ENCODE peak calls at places on chromosomes 13 and 19, in six cellular contexts. V is fibroblast of lung, K is testis, W is heart right ventricle, L is heart left ventricle, F is aorta. Y is an unnamed sample.

GRCh38 chr13:67632590-67632989 is 402.5 kb upstream of the PCDH9 start:
- DNase-seq in K (no peak), F (no peak), L (no peak), V (peak; percentile 20), W (no peak), Y (no peak)

GRCh38 chr19:19531951-19532805 is 3.5 kb downstream of the YJEFN3 start:
- DNase-seq in F (peak; percentile 97), V (peak; percentile 33), L (peak; percentile 75), K (peak; percentile 90), W (peak; percentile 74), Y (peak; percentile 85)

GRCh38 chr19:30570194-30570593 is 198.0 kb downstream of the ZNF536 start:
- DNase-seq in W (no peak), F (no peak), V (no peak), L (no peak), K (no peak), Y (no peak)

GRCh38 chr19:33275933-33276619 is 26.3 kb downstream of the CEBPA start:
- DNase-seq in L (no peak), K (no peak), W (no peak), F (no peak), V (no peak), Y (no peak)

GRCh38 chr19:18967358-18968146 is 26.5 kb upstream of the HOMER3 start:
- DNase-seq in K (peak; percentile 42), L (peak; percentile 66), F (peak; percentile 80), W (peak; percentile 65), V (peak; percentile 53), Y (no peak)

GRCh38 chr19:32308436-32309077 is 36.9 kb upstream of the ZNF507 start:
- DNase-seq in W (no peak), V (no peak), L (no peak), F (no peak), K (no peak), Y (no peak)

GRCh38 chr13:23288564-23288963 is 107.8 kb downstream of the SGCG start:
- DNase-seq in F (no peak), V (no peak), K (no peak), L (no peak), W (no peak), Y (no peak)

GRCh38 chr13:30022796-30023195 is 172.4 kb upstream of the UBL3 start:
- DNase-seq in V (no peak), L (no peak), F (no peak), K (no peak), W (no peak), Y (no peak)

GRCh38 chr19:16895467-16896097 is 6.8 kb downstream of the F2RL3 start:
- DNase-seq in K (peak; percentile 72), V (no peak), L (no peak), W (no peak), F (no peak), Y (peak; percentile 87)

GRCh38 chr19:44712864-44713515 is 14.0 kb downstream of the CEACAM16 start:
- DNase-seq in V (no peak), L (no peak), F (no peak), K (no peak), W (no peak), Y (no peak)

GRCh38 chr19:18340990-18341868 is 831 bp downstream of the PGPEP1 start:
- DNase-seq in L (peak; percentile 60), F (peak; percentile 88), K (peak; percentile 54), W (peak; percentile 53), V (peak; percentile 48), Y (peak; percentile 89)

GRCh38 chr13:90800082-90800746 is 547.3 kb upstream of the MIR17HG start:
- DNase-seq in V (no peak), K (peak; percentile 48), L (peak; percentile 56), F (peak; percentile 78), W (peak; percentile 48), Y (no peak)

GRCh38 chr13:112510002-112510780 is 77.8 kb downstream of the TUBGCP3 start:
- DNase-seq in F (no peak), V (peak; percentile 69), W (peak; percentile 13), K (peak; percentile 54), L (no peak), Y (peak; percentile 67)

GRCh38 chr19:33447336-33448158 is 74.0 kb downstream of the CEBPG start:
- DNase-seq in L (no peak), W (no peak), V (no peak), K (no peak), F (peak; percentile 46), Y (no peak)

GRCh38 chr13:112545866-112546265 is 42.1 kb downstream of the TUBGCP3 start:
- DNase-seq in V (peak; percentile 91), L (no peak), K (no peak), F (no peak), W (no peak), Y (no peak)

GRCh38 chr19:13098291-13099072 is 4.2 kb downstream of the LYL1 start:
- DNase-seq in L (no peak), F (no peak), K (no peak), W (no peak), V (peak; percentile 49), Y (no peak)

GRCh38 chr13:48155850-48156249 is 60.9 kb upstream of the MED4 start:
- DNase-seq in K (no peak), V (peak; percentile 73), L (no peak), W (no peak), F (no peak), Y (no peak)

GRCh38 chr13:63435668-63436275 is 2020.1 kb upstream of the PCDH20 start:
- DNase-seq in V (peak; percentile 100), F (no peak), W (no peak), K (peak; percentile 40), L (no peak), Y (no peak)

GRCh38 chr13:51437550-51438127 is 15.2 kb downstream of the INTS6 start:
- DNase-seq in W (no peak), V (no peak), L (no peak), K (no peak), F (no peak), Y (no peak)

GRCh38 chr19:14174883-14175282 is 31.1 kb downstream of the ADGRL1 start:
- DNase-seq in F (no peak), V (no peak), K (no peak), L (no peak), W (no peak), Y (no peak)
- H3K4me1 ChIP-seq in F (no peaks in the 10 kb centered on the region), V (no peaks in the 10 kb centered on the region), K (no peaks in the 10 kb centered on the region), L (no peaks in the 10 kb centered on the region), W (no peaks in the 10 kb centered on the region), Y (no peaks in the 10 kb centered on the region)

DNA sequence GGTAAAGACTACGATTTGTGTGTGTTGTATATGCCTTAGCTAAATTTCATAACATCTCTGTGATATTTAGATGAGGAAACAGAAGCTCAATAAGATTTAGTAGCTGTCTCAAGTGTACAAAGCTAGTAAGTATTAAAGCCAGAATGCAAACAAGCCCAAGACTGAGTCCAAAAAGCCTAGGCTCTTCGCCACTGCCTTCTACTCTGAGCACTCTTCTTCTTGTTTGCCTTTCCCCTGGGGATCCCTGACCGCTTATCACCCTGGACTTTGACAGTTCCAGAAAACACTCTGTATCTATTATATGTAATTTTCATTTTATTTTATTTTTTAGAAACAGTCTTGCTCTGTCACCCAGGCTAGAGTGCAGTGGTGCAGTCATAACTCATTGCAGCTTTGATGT is 5.8 kb downstream of the TM9SF2 start:
- DNase-seq in K (no peak), V (no peak), W (no peak), F (no peak), L (no peak), Y (no peak)
- H3K4me1 ChIP-seq in K (peaks cover 14% of the 10 kb centered on the region), V (no peaks in the 10 kb centered on the region), W (peaks cover 56% of the 10 kb centered on the region), F (no peaks in the 10 kb centered on the region), L (peaks cover 41% of the 10 kb centered on the region), Y (peaks cover 54% of the 10 kb centered on the region)

DNA sequence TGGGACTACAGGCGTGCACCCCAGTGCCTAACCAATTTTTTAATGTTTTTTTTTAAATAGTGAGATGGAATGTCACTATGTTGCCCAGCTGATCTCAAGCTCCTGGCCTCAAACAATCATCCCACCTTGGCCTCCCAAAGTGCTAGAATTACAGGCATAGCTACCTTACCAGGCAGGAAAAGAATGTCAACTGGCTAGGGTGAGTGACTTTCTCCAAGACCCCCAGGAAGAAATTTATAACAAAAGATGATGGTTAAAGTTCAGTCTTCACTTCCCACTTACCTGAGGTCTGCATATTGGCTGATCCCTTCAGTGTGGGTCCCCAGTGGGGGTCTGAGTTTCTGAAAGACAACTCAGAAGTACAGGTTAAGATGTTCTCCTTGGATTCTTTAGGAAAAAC is 893.0 kb downstream of the UQCRFS1 start:
- DNase-seq in W (no peak), L (no peak), F (no peak), V (no peak), K (no peak), Y (no peak)
- H3K4me1 ChIP-seq in W (no peaks in the 10 kb centered on the region), L (no peaks in the 10 kb centered on the region), F (no peaks in the 10 kb centered on the region), V (no peaks in the 10 kb centered on the region), K (peaks cover 5% of the 10 kb centered on the region), Y (no peaks in the 10 kb centered on the region)

GRCh38 chr19:48603449-48603848 is 3.1 kb upstream of the SPACA4 start:
- DNase-seq in L (no peak), W (no peak), K (no peak), F (no peak), V (no peak), Y (no peak)

GRCh38 chr19:48606463-48607358 is at the start of gene SPACA4:
- DNase-seq in W (no peak), V (no peak), F (no peak), L (no peak), K (no peak), Y (peak; percentile 79)

GRCh38 chr19:48603001-48603400 is 3.5 kb upstream of the SPACA4 start:
- DNase-seq in F (no peak), K (no peak), L (no peak), W (no peak), V (no peak), Y (no peak)

GRCh38 chr19:48600679-48601382 is 5.7 kb upstream of the SPACA4 start:
- DNase-seq in L (no peak), K (no peak), W (no peak), F (no peak), V (no peak), Y (no peak)

GRCh38 chr19:48603850-48604249 is 2.7 kb upstream of the SPACA4 start:
- DNase-seq in W (no peak), F (no peak), L (no peak), K (no peak), V (no peak), Y (no peak)
- H3K4me1 ChIP-seq in W (no peaks in the 10 kb centered on the region), F (no peaks in the 10 kb centered on the region), L (no peaks in the 10 kb centered on the region), K (no peaks in the 10 kb centered on the region), V (no peaks in the 10 kb centered on the region), Y (no peaks in the 10 kb centered on the region)

GRCh38 chr19:3360494-3361383 is 5.6 kb upstream of the NFIC start:
- DNase-seq in L (peak; percentile 86), V (peak; percentile 51), K (peak; percentile 81), F (peak; percentile 88), W (peak; percentile 81), Y (peak; percentile 93)
- H3K4me1 ChIP-seq in L (peaks cover 25% of the 10 kb centered on the region), V (peaks cover 22% of the 10 kb centered on the region), K (peaks cover 33% of the 10 kb centered on the region), F (no peaks in the 10 kb centered on the region), W (peaks cover 25% of the 10 kb centered on the region), Y (peaks cover 43% of the 10 kb centered on the region)

DNA sequence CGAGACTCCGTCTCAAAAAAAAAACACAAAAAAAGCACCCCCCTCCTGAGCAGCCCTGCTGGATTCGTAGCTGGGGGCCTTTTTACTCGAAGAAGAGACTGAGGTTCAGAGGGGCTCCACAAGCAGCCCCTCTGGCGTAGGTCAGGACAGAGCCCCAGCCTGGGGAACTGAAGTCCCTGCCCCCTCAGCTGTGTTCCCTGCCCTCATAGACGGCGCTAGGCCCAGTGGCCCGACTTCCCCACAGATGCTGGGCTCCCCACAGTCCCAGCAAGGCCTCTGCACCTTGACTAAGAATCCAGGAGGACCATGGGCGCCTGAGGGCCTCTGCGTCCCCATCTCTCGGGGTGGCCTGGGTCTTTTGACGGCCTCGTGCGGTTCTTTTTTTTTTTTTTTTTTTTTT is 1.1 kb upstream of the MISP start:
- DNase-seq in L (no peak), F (no peak), W (no peak), K (no peak), V (no peak), Y (no peak)
- H3K4me1 ChIP-seq in L (no peaks in the 10 kb centered on the region), F (no peaks in the 10 kb centered on the region), W (no peaks in the 10 kb centered on the region), K (no peaks in the 10 kb centered on the region), V (peaks cover 16% of the 10 kb centered on the region), Y (peaks cover 5% of the 10 kb centered on the region)

GRCh38 chr13:33207616-33207964 is 78.0 kb downstream of the STARD13 start:
- DNase-seq in W (peak; percentile 51), L (no peak), V (peak; percentile 79), F (no peak), K (no peak), Y (no peak)
- H3K4me1 ChIP-seq in W (peaks cover 60% of the 10 kb centered on the region), L (peaks cover 49% of the 10 kb centered on the region), V (peaks cover 25% of the 10 kb centered on the region), F (no peaks in the 10 kb centered on the region), K (peaks cover 24% of the 10 kb centered on the region), Y (peaks cover 37% of the 10 kb centered on the region)

Y was measured in upper lobe of left lung.